ENCODE peak calls at places on chromosomes 7 and 10, in five cellular contexts. Y is BE2C; P is stimulated activated CD4-positive, alpha-beta T cell treated with anti-CD3 and anti-CD28 coated beads, Interleukin-1b, Interleukin-23, amount 100 ng/mL, for 1 hour; F is NCI-H1105; N is activated T-helper 1 cell treated with anti-CD3 and anti-CD28 coated beads, Interleukin-12 subunit alpha, Interleukin-12 subunit beta, Interleukin-2, Interleukin-4 antibody, amounts not matched to agents 30 ng/mL and 10 ng/mL and 1 ng/mL, durations not matched to agents 14 hours and 24 hours and 36 hours. W is an unnamed sample.
A peak's percentile ranks its signal among the peaks of the same experiment; 100 is the strongest.

GRCh38 chr7:9776900-9777299 is 1196.8 kb upstream of the PHF14 start:
- DNase-seq in F (no peak), N (no peak), Y (no peak), P (no peak), W (no peak)

GRCh38 chr10:47041401-47042198 is 130.4 kb downstream of the PTPN20 start:
- DNase-seq in Y (no peak), F (no peak), P (no peak), N (no peak), W (no peak)

GRCh38 chr10:37488792-37489657 is 363.6 kb downstream of the ANKRD30A start:
- DNase-seq in N (no peak), P (no peak), Y (no peak), F (no peak), W (no peak)

GRCh38 chr7:36473454-36474282 is 84.0 kb downstream of the ANLN start:
- DNase-seq in N (no peak), P (no peak), F (peak; percentile 8), Y (peak; percentile 77), W (no peak)

GRCh38 chr10:47376522-47377220 is 7.4 kb downstream of the ZNF488 start:
- DNase-seq in Y (peak; percentile 25), N (no peak), P (no peak), F (no peak), W (peak; percentile 1)

GRCh38 chr7:116859323-116859722 is 3.1 kb upstream of the CAPZA2 start:
- DNase-seq in Y (no peak), N (no peak), P (no peak), F (no peak), W (peak; percentile 55)

GRCh38 chr7:112199672-112200071 is 6.5 kb downstream of the DOCK4 start:
- DNase-seq in N (no peak), P (no peak), Y (no peak), F (no peak), W (no peak)

GRCh38 chr10:33032354-33033254 is 74.6 kb upstream of the ITGB1 start:
- DNase-seq in P (no peak), F (no peak), Y (no peak), N (no peak), W (peak; percentile 66)

GRCh38 chr7:117458977-117459583 is 20.7 kb upstream of the CFTR start:
- DNase-seq in F (peak; percentile 31), P (no peak), N (no peak), Y (no peak), W (peak; percentile 12)

W was measured in AG08396.